ENCODE peak calls at places on chromosomes 12 and 14, in five cellular contexts. One of them, this sample, is unnamed.

GRCh38 chr12:116558280-116559079 is 701 bp upstream of the MAP1LC3B2 start:
- DNase-seq in SJSA1: no peak
- DNase-seq in psoas muscle: no peak
- DNase-seq in osteoblast: no peak
- DNase-seq in CD4-positive, CD25-positive, alpha-beta regulatory T cell: no peak
- DNase-seq in this sample: no peak

GRCh38 chr12:8609061-8609570 is 3.5 kb downstream of the AICDA start:
- DNase-seq in SJSA1: no peak
- DNase-seq in psoas muscle: no peak
- DNase-seq in osteoblast: peak
- DNase-seq in CD4-positive, CD25-positive, alpha-beta regulatory T cell: peak
- DNase-seq in this sample: no peak

GRCh38 chr12:48000878-48001321 is 3.4 kb downstream of the COL2A1 start:
- DNase-seq in SJSA1: no peak
- DNase-seq in psoas muscle: peak
- DNase-seq in osteoblast: peak
- DNase-seq in CD4-positive, CD25-positive, alpha-beta regulatory T cell: no peak
- DNase-seq in this sample: no peak

GRCh38 chr12:79451988-79452387 is 238.8 kb downstream of the PAWR start:
- DNase-seq in SJSA1: peak
- DNase-seq in psoas muscle: peak
- DNase-seq in osteoblast: peak
- DNase-seq in CD4-positive, CD25-positive, alpha-beta regulatory T cell: no peak
- DNase-seq in this sample: no peak

GRCh38 chr12:68940731-68941130 is 7.8 kb upstream of the CPM start:
- DNase-seq in SJSA1: no peak
- DNase-seq in psoas muscle: no peak
- DNase-seq in osteoblast: no peak
- DNase-seq in CD4-positive, CD25-positive, alpha-beta regulatory T cell: no peak
- DNase-seq in this sample: no peak

GRCh38 chr12:130981947-130982346 is 28.2 kb downstream of the ADGRD1 start:
- DNase-seq in SJSA1: no peak
- DNase-seq in psoas muscle: no peak
- DNase-seq in osteoblast: no peak
- DNase-seq in CD4-positive, CD25-positive, alpha-beta regulatory T cell: no peak
- DNase-seq in this sample: no peak

GRCh38 chr12:4900327-4900726 is 9.4 kb upstream of the KCNA1 start:
- DNase-seq in SJSA1: no peak
- DNase-seq in psoas muscle: no peak
- DNase-seq in osteoblast: peak
- DNase-seq in CD4-positive, CD25-positive, alpha-beta regulatory T cell: no peak
- DNase-seq in this sample: no peak

GRCh38 chr12:112370156-112370555 is 12.1 kb downstream of the HECTD4 start:
- DNase-seq in SJSA1: no peak
- DNase-seq in psoas muscle: no peak
- DNase-seq in osteoblast: no peak
- DNase-seq in CD4-positive, CD25-positive, alpha-beta regulatory T cell: no peak
- DNase-seq in this sample: no peak

GRCh38 chr14:104136472-104137296 is 1.7 kb upstream of the KIF26A start:
- DNase-seq in SJSA1: no peak
- DNase-seq in psoas muscle: peak
- DNase-seq in osteoblast: peak
- DNase-seq in CD4-positive, CD25-positive, alpha-beta regulatory T cell: no peak
- DNase-seq in this sample: no peak

GRCh38 chr14:53412819-53413664 is 259.9 kb upstream of the DDHD1 start:
- DNase-seq in SJSA1: no peak
- DNase-seq in psoas muscle: no peak
- DNase-seq in osteoblast: no peak
- DNase-seq in CD4-positive, CD25-positive, alpha-beta regulatory T cell: no peak
- DNase-seq in this sample: no peak

GRCh38 chr14:75442642-75443041 is 14.8 kb downstream of the JDP2 start:
- DNase-seq in SJSA1: no peak
- DNase-seq in psoas muscle: no peak
- DNase-seq in osteoblast: no peak
- DNase-seq in CD4-positive, CD25-positive, alpha-beta regulatory T cell: no peak
- DNase-seq in this sample: no peak

GRCh38 chr14:100079606-100080005 is 14.4 kb downstream of the EVL start:
- DNase-seq in SJSA1: peak
- DNase-seq in psoas muscle: no peak
- DNase-seq in osteoblast: no peak
- DNase-seq in CD4-positive, CD25-positive, alpha-beta regulatory T cell: no peak
- DNase-seq in this sample: no peak
- H3K27ac ChIP-seq in SJSA1: peak
- H3K27ac ChIP-seq in psoas muscle: no peak
- H3K27ac ChIP-seq in osteoblast: peak
- H3K27ac ChIP-seq in CD4-positive, CD25-positive, alpha-beta regulatory T cell: peak
- H3K27ac ChIP-seq in this sample: no peak

GRCh38 chr12:91851741-91852477 is 293.7 kb downstream of the BTG1 start:
- DNase-seq in SJSA1: no peak
- DNase-seq in psoas muscle: no peak
- DNase-seq in osteoblast: no peak
- DNase-seq in CD4-positive, CD25-positive, alpha-beta regulatory T cell: no peak
- DNase-seq in this sample: no peak

GRCh38 chr12:91852646-91853045 is 293.0 kb downstream of the BTG1 start:
- DNase-seq in SJSA1: no peak
- DNase-seq in psoas muscle: no peak
- DNase-seq in osteoblast: no peak
- DNase-seq in CD4-positive, CD25-positive, alpha-beta regulatory T cell: no peak
- DNase-seq in this sample: no peak

GRCh38 chr12:91858186-91858585 is 287.5 kb downstream of the BTG1 start:
- DNase-seq in SJSA1: no peak
- DNase-seq in psoas muscle: no peak
- DNase-seq in osteoblast: no peak
- DNase-seq in CD4-positive, CD25-positive, alpha-beta regulatory T cell: no peak
- DNase-seq in this sample: no peak

GRCh38 chr12:91853350-91854127 is 292.1 kb downstream of the BTG1 start:
- DNase-seq in SJSA1: no peak
- DNase-seq in psoas muscle: no peak
- DNase-seq in osteoblast: no peak
- DNase-seq in CD4-positive, CD25-positive, alpha-beta regulatory T cell: no peak
- DNase-seq in this sample: no peak

GRCh38 chr12:91854725-91855124 is 290.9 kb downstream of the BTG1 start:
- DNase-seq in SJSA1: no peak
- DNase-seq in psoas muscle: no peak
- DNase-seq in osteoblast: no peak
- DNase-seq in CD4-positive, CD25-positive, alpha-beta regulatory T cell: no peak
- DNase-seq in this sample: no peak
- H3K27ac ChIP-seq in SJSA1: no peak
- H3K27ac ChIP-seq in psoas muscle: no peak
- H3K27ac ChIP-seq in osteoblast: no peak
- H3K27ac ChIP-seq in CD4-positive, CD25-positive, alpha-beta regulatory T cell: no peak
- H3K27ac ChIP-seq in this sample: no peak

GRCh38 chr12:94615284-94616216 is 34.8 kb downstream of the TMCC3 start:
- DNase-seq in SJSA1: peak
- DNase-seq in psoas muscle: peak
- DNase-seq in osteoblast: no peak
- DNase-seq in CD4-positive, CD25-positive, alpha-beta regulatory T cell: no peak
- DNase-seq in this sample: no peak
- H3K27ac ChIP-seq in SJSA1: no peak
- H3K27ac ChIP-seq in psoas muscle: peak
- H3K27ac ChIP-seq in osteoblast: no peak
- H3K27ac ChIP-seq in CD4-positive, CD25-positive, alpha-beta regulatory T cell: no peak
- H3K27ac ChIP-seq in this sample: peak

DNA sequence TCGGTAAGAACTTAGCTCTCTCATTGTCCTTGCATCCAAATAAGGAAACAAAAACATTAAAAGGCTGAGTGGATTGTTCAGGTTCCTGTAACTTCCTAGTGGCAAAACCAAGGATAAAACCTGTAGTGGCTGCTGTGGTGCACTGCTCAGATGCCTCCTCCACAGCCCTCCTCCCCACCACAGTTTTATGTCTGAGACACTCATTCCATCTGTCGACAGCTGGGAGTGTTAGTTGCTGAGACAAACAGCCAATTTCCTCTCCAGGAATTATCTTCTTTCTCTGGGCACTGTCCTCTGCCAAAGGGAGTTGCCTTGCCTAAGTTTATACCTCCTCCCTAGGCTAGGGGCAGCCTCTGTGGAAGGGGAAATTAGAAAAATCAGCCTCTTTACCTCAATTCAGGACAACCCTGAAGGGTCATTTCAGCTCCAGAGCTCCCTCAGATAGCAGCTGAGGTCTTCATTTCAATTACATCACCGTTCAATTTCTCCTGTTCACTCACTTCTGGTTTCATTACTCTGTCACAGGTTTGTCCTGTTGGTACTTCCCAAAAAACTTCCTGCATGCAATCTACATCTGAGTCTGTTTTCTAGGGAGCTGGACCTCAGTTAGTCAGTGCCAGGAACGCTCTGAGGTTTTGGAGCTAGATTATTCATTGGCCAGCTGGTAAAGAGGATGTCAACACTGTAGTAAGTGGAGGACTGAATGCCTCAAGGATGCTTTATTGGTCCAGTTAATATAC is 74.9 kb upstream of the ATP2B1 start:
- DNase-seq in SJSA1: no peak
- DNase-seq in psoas muscle: no peak
- DNase-seq in osteoblast: peak
- DNase-seq in CD4-positive, CD25-positive, alpha-beta regulatory T cell: no peak
- DNase-seq in this sample: no peak
- H3K27ac ChIP-seq in SJSA1: no peak
- H3K27ac ChIP-seq in psoas muscle: no peak
- H3K27ac ChIP-seq in osteoblast: no peak
- H3K27ac ChIP-seq in CD4-positive, CD25-positive, alpha-beta regulatory T cell: no peak
- H3K27ac ChIP-seq in this sample: no peak

DNA sequence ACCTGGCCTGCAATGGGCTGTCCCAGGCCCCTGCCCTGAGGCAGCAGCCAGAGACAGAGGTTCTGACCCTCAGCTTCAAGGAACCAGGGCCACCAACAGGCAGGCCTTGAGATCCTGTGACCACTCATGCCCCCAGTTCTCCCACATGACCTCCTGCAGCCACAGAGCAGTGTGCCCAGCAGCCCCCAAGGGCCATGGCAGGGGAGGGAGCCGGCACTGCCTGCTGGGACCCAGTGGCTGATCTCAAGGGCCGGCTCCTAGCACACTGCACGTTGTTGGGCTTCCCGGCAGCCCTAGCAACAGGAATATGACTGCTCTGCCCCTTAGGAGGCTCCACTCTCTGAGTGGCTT is 14.8 kb downstream of the DEGS2 start:
- DNase-seq in SJSA1: no peak
- DNase-seq in psoas muscle: no peak
- DNase-seq in osteoblast: peak
- DNase-seq in CD4-positive, CD25-positive, alpha-beta regulatory T cell: no peak
- DNase-seq in this sample: no peak
- H3K27ac ChIP-seq in SJSA1: no peak
- H3K27ac ChIP-seq in psoas muscle: no peak
- H3K27ac ChIP-seq in osteoblast: no peak
- H3K27ac ChIP-seq in CD4-positive, CD25-positive, alpha-beta regulatory T cell: no peak
- H3K27ac ChIP-seq in this sample: peak